ENCODE peak calls at places on chromosomes 3 and 15, in eight cellular contexts. R, L, A, P, O, C, B and D are unnamed samples. For H3K4me1, the result is how much of the 10 kb centered on the place peaks cover.

GRCh38 chr3:121552379-121552778 is 6.6 kb upstream of the POLQ start:
- DNase-seq in R (no peak), L (no peak), A (no peak), P (no peak), O (no peak), C (no peak), B (peak), D (peak)

GRCh38 chr3:190252080-190252479 is 70.2 kb downstream of the CLDN1 start:
- DNase-seq in R (no peak), L (peak), A (no peak), P (no peak), O (no peak), C (no peak), B (peak), D (no peak)

GRCh38 chr15:52180196-52180835 is 10.9 kb downstream of the GNB5 start:
- DNase-seq in R (no peak), L (no peak), A (no peak), P (no peak), O (peak), C (no peak), B (no peak), D (no peak)

GRCh38 chr3:21543380-21544075 is 207.5 kb downstream of the ZNF385D start:
- DNase-seq in R (no peak), L (no peak), A (no peak), P (no peak), O (no peak), C (no peak), B (no peak), D (no peak)

GRCh38 chr15:48974865-48975264 is 11.1 kb upstream of the SHC4 start:
- DNase-seq in R (no peak), L (no peak), A (no peak), P (peak), O (no peak), C (peak), B (no peak), D (peak)

GRCh38 chr15:58369261-58369699 is 62.5 kb upstream of the LIPC start:
- DNase-seq in R (no peak), L (no peak), A (no peak), P (no peak), O (peak), C (no peak), B (peak), D (peak)

GRCh38 chr15:52224211-52224610 is 33.0 kb upstream of the GNB5 start:
- DNase-seq in R (no peak), L (no peak), A (no peak), P (no peak), O (no peak), C (no peak), B (no peak), D (no peak)

GRCh38 chr3:180478695-180479094 is 123.3 kb upstream of the TTC14 start:
- DNase-seq in R (no peak), L (no peak), A (no peak), P (no peak), O (no peak), C (no peak), B (no peak), D (no peak)

GRCh38 chr3:172140499-172141391 is 101.4 kb downstream of the FNDC3B start:
- DNase-seq in R (no peak), L (peak), A (peak), P (peak), O (no peak), C (no peak), B (peak), D (peak)

GRCh38 chr3:55128201-55128870 is 200.5 kb upstream of the LRTM1 start:
- DNase-seq in R (no peak), L (no peak), A (no peak), P (no peak), O (no peak), C (peak), B (peak), D (no peak)

GRCh38 chr3:22765679-22766078 is 437.4 kb upstream of the UBE2E2 start:
- DNase-seq in R (no peak), L (no peak), A (no peak), P (no peak), O (no peak), C (no peak), B (no peak), D (no peak)

GRCh38 chr3:61562810-61563613 is 1.6 kb downstream of the PTPRG start:
- DNase-seq in R (peak), L (peak), A (peak), P (peak), O (no peak), C (peak), B (peak), D (peak)

GRCh38 chr3:45878124-45878523 is 8.2 kb upstream of the CCR9 start:
- DNase-seq in R (no peak), L (no peak), A (no peak), P (no peak), O (no peak), C (no peak), B (no peak), D (no peak)

GRCh38 chr3:78728406-78729145 is 1039.2 kb downstream of the ROBO1 start:
- DNase-seq in R (peak), L (peak), A (peak), P (no peak), O (no peak), C (peak), B (peak), D (peak)

DNA sequence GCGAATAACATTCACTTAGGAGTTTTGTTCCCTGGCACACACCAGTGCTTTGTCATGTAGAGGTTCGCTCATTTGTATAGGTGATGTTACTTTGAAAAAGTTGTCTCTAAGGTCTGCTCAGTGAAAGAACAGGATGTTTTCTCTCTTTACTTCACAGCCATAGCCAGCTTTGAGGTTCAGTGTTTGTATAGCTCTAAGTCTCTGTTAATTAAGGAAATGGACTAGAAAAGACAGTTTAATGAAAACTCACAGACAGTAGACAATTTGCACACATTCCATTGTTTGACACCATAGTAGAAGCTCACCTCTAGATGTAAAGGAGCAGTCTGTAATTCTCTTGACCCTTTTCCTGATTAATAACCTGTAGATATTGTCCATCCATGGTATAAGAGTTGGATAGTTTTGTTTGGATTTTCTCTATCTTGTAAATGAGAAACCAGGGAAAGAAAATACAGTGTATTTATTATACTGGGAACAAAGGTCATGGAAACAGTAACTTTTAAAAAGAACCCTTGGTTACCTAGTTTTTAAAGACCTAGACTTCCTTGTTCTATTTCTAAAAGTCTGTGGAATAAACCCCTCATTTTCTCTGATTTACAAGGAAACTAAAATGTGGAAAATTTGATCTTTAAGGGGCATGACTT is 50.4 kb downstream of the PDE8A start:
- DNase-seq in R (no peak), L (no peak), A (no peak), P (no peak), O (no peak), C (no peak), B (no peak), D (no peak)
- H3K27ac ChIP-seq in R (no peak), L (peak), A (peak), P (no peak), O (no peak), C (no peak), B (no peak), D (no peak)

GRCh38 chr3:23811117-23811487 is 5.3 kb downstream of the UBE2E1 start:
- DNase-seq in R (no peak), L (peak), A (no peak), P (no peak), O (no peak), C (no peak), B (peak), D (no peak)

GRCh38 chr3:23809294-23809693 is 3.5 kb downstream of the UBE2E1 start:
- DNase-seq in R (no peak), L (no peak), A (no peak), P (no peak), O (no peak), C (no peak), B (no peak), D (no peak)

GRCh38 chr3:23811919-23812318 is 6.2 kb downstream of the UBE2E1 start:
- DNase-seq in R (no peak), L (no peak), A (no peak), P (no peak), O (no peak), C (no peak), B (no peak), D (no peak)

GRCh38 chr3:23809840-23810341 is 4.1 kb downstream of the UBE2E1 start:
- DNase-seq in R (no peak), L (no peak), A (no peak), P (peak), O (no peak), C (peak), B (no peak), D (no peak)

DNA sequence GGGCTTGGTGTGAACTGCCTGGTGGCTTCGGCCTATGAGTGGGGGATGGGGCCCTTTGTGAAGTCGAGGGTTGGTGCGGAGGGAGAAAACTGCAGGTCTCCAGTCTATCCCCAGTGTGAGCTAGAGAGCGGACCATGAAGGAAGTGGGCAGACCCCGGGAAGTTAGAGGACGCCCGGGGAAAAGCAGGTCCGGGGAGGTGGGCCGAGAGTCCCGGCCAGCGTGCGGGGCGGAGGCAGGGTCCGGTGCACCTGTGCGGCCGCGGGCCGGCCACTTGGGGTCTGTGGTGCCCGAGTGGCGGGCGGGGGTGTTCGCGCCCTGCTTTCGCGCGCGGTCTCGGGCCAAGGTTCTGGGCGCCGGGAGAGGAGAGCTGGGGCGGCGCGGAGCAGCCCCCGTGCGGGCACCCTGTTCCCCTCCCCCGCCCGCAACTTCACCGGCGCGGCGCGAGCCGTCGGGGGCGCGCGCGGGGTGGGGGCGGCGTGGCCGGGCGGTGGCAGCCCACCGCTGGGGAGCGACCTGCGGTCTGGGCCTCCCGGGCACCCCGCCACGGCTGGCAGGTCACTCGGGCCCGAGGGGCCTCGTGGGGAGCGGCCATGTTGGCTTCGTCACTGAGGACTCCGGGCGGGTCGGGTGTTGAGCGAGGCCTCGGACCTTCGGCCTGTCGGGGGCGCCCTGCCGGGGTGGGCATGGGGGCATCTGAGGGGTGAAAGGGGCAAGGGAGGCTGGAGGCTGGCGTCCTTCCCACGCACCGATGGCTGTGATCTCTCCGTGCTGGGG is 4.8 kb downstream of the UBE2E1 start:
- DNase-seq in R (peak), L (peak), A (peak), P (peak), O (no peak), C (peak), B (peak), D (peak)
- H3K4me3 ChIP-seq in R (peak), L (peak), A (peak), P (peak), O (peak), C (peak), B (peak), D (peak)

DNA sequence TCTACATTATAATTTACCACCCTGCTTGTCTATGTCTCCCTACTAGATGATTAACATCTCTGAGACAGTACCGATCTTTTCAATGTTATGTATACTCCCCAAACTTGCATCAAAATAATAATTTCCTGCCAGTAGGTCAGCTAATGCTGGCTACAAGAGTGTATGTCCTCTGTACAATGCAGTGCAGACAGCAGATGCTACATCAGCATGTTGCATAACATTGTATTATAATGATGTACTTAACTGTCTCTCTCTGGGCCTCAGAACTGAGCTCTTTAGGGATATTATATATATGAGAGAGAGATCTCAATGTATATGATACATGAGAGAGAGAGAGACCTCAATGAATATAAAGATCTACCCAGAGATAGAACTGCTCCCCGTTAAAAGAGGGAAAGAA is 456.6 kb downstream of the SHQ1 start:
- DNase-seq in R (no peak), L (no peak), A (no peak), P (no peak), O (no peak), C (no peak), B (no peak), D (no peak)
- H3K4me1 ChIP-seq in R (under half), L (under half), A (under half), P (under half), O (under half), C (under half), B (under half), D (under half)

DNA sequence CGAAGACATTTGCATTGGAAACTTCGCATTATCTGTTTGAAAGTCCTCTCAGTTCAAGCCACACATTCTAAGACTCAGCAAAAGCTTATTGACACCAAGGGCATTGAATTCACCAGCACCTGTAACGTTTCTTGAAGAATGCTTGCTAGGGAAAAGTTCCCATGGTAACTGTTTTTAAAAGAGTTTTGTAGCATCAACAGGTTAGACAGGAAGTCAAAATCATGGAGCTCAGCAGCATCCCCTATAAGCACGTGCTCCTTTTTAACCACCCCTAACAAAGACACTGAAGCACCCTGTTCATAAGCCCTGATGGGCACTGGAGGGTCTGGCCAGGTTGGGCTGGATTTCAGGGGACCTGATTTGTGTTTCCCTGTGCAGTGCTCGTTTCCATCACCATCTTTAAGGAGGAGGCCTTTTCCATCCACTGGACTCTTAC is 229.7 kb upstream of the BHLHE40 start:
- DNase-seq in R (no peak), L (no peak), A (no peak), P (no peak), O (no peak), C (no peak), B (no peak), D (no peak)
- H3K27ac ChIP-seq in R (peak), L (peak), A (peak), P (peak), O (peak), C (no peak), B (no peak), D (no peak)

DNA sequence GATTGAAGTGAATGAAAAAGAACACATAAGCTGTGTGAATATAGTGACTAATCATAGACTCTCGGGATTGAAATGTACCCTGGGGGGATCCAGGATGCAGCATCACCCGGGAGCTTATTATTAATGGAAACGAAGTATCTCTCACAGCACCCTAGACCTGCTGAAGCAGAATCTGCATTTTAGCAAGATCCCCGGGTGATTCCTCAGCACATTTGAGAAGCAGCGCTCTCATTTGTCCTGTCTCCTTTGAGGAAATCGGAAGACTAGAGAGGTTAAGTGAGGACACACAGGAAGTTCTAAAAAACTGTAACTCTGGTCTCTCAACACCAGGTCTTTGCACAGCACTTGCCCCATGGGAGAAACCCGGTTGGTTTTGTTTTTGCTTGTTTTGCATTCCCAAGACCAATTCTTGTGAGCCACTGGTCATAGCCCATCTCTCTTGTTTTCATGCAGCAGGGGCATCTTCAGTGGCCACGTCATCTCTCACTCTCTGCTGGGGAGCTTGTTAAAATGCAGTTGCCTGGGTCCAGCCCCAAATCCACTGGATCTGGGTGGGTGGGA is 30.2 kb downstream of the ZNF710 start:
- DNase-seq in R (no peak), L (no peak), A (no peak), P (no peak), O (no peak), C (no peak), B (peak), D (no peak)
- H3K4me3 ChIP-seq in R (no peak), L (no peak), A (no peak), P (no peak), O (no peak), C (no peak), B (no peak), D (no peak)

GRCh38 chr3:31522152-31522551 is 10.6 kb upstream of the STT3B start:
- DNase-seq in R (no peak), L (no peak), A (no peak), P (no peak), O (no peak), C (no peak), B (no peak), D (peak)

GRCh38 chr3:31521468-31521867 is 11.3 kb upstream of the STT3B start:
- DNase-seq in R (no peak), L (no peak), A (no peak), P (no peak), O (no peak), C (no peak), B (no peak), D (no peak)

GRCh38 chr3:31525532-31525931 is 7.2 kb upstream of the STT3B start:
- DNase-seq in R (no peak), L (no peak), A (no peak), P (no peak), O (no peak), C (no peak), B (no peak), D (no peak)

GRCh38 chr3:31523543-31523942 is 9.2 kb upstream of the STT3B start:
- DNase-seq in R (no peak), L (no peak), A (no peak), P (no peak), O (no peak), C (no peak), B (no peak), D (no peak)
- H3K4me1 ChIP-seq in R (under half), L (under half), A (under half), P (under half), O (under half), C (under half), B (under half), D (under half)

DNA sequence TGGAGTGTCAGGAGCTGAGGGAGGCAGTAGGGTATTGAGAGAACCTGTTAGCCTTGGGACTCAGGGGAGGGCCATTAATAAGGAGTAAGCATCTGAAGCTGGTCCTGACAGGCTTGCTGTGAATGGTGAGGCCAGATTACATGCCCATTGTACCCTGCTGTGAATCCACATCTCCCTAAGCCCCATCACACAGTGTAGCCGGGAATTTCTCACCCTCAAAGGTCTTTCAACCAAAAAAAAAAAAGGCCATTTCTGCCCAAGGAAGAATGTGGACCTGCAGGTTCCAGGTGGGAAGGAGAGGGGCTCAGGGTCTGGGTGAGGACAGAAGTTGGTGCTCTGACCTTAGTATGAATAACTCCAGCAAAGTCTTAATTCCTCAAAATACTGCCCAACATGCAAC is 37.2 kb downstream of the MAGEF1 start:
- DNase-seq in R (no peak), L (no peak), A (no peak), P (no peak), O (no peak), C (no peak), B (no peak), D (no peak)
- H3K27ac ChIP-seq in R (no peak), L (no peak), A (no peak), P (no peak), O (no peak), C (no peak), B (no peak), D (no peak)

DNA sequence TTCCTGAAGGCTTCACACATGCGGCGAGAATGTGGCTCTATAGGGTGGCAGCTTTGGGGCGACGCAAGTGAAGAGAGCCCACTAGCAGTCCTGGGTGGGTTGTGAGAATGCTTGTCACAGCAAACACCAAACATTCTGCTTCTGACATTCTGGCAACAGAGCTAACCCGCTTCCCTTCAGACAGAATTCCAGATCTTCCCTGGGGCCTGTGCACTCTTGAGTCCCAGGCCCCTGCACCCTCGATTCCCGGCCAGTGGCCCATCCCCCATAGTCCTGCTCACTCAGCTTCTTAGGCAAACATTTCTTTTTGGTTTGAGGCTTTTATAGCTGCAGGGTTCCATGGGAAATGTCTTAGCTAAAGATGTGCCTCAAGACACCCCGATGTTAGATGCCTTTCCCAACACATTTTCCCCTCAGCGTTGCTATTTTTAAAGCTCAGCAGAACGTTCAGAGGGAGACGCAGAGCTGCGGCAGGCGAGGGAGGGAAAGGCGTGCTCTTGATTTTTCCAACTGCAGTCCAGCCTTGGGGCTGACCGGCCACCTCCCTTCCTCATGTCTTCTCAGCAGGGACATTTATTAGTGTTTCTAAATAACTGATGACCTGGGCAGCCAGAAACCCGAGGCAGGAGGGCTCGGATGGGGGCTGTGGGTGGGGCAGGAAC is 35.2 kb downstream of the ABTB1 start:
- DNase-seq in R (no peak), L (no peak), A (peak), P (no peak), O (no peak), C (no peak), B (no peak), D (no peak)
- H3K4me3 ChIP-seq in R (no peak), L (no peak), A (no peak), P (no peak), O (no peak), C (no peak), B (no peak), D (no peak)

GRCh38 chr3:20099020-20099539 is 58.8 kb downstream of the KAT2B start:
- DNase-seq in R (no peak), L (no peak), A (no peak), P (no peak), O (no peak), C (no peak), B (no peak), D (no peak)
- H3K4me1 ChIP-seq in R (under half), L (under half), A (under half), P (under half), O (under half), C (under half), B (under half), D (under half)